ENCODE peak calls at places on chromosomes 6 and 20, in six cellular contexts. One of them, this sample, is unnamed.

GRCh38 chr6:139744038-139744437 is 369.6 kb upstream of the CITED2 start:
- DNase-seq in HepG2: no peak
- DNase-seq in endothelial cell of umbilical vein: no peak
- DNase-seq in H1: no peak
- DNase-seq in K562: no peak
- DNase-seq in GM12878: no peak
- DNase-seq in this sample: no peak

GRCh38 chr6:37056439-37057127 is 51.1 kb downstream of the FGD2 start:
- DNase-seq in HepG2: peak; percentile 60
- DNase-seq in endothelial cell of umbilical vein: no peak
- DNase-seq in H1: no peak
- DNase-seq in K562: no peak
- DNase-seq in GM12878: no peak
- DNase-seq in this sample: peak; percentile 31

GRCh38 chr20:30910937-30911725 is 346.3 kb upstream of the DEFB115 start:
- DNase-seq in HepG2: no peak
- DNase-seq in endothelial cell of umbilical vein: no peak
- DNase-seq in H1: no peak
- DNase-seq in K562: no peak
- DNase-seq in GM12878: no peak
- DNase-seq in this sample: no peak

GRCh38 chr6:130778946-130779657 is 48.1 kb upstream of the SMLR1 start:
- DNase-seq in HepG2: no peak
- DNase-seq in endothelial cell of umbilical vein: no peak
- DNase-seq in H1: no peak
- DNase-seq in K562: no peak
- DNase-seq in GM12878: no peak
- DNase-seq in this sample: no peak

GRCh38 chr6:139834232-139834631 is 459.8 kb upstream of the CITED2 start:
- DNase-seq in HepG2: no peak
- DNase-seq in endothelial cell of umbilical vein: no peak
- DNase-seq in H1: no peak
- DNase-seq in K562: no peak
- DNase-seq in GM12878: no peak
- DNase-seq in this sample: no peak

GRCh38 chr6:16505711-16506362 is 255.4 kb downstream of the ATXN1 start:
- DNase-seq in HepG2: no peak
- DNase-seq in endothelial cell of umbilical vein: peak; percentile 16
- DNase-seq in H1: no peak
- DNase-seq in K562: no peak
- DNase-seq in GM12878: no peak
- DNase-seq in this sample: no peak

GRCh38 chr20:30811896-30812671 is 445.4 kb upstream of the DEFB115 start:
- DNase-seq in HepG2: no peak
- DNase-seq in endothelial cell of umbilical vein: no peak
- DNase-seq in H1: no peak
- DNase-seq in K562: peak; percentile 79
- DNase-seq in GM12878: peak; percentile 20
- DNase-seq in this sample: no peak

GRCh38 chr20:49115565-49115964 is 69.5 kb downstream of the CSE1L start:
- DNase-seq in HepG2: no peak
- DNase-seq in endothelial cell of umbilical vein: no peak
- DNase-seq in H1: no peak
- DNase-seq in K562: no peak
- DNase-seq in GM12878: no peak
- DNase-seq in this sample: no peak

GRCh38 chr20:15475483-15475882 is 1097.8 kb downstream of the KIF16B start:
- DNase-seq in HepG2: no peak
- DNase-seq in endothelial cell of umbilical vein: no peak
- DNase-seq in H1: no peak
- DNase-seq in K562: no peak
- DNase-seq in GM12878: peak; percentile 20
- DNase-seq in this sample: no peak

GRCh38 chr20:5504061-5504739 is 187.4 kb upstream of the PROKR2 start:
- DNase-seq in HepG2: peak; percentile 40
- DNase-seq in endothelial cell of umbilical vein: peak; percentile 27
- DNase-seq in H1: no peak
- DNase-seq in K562: peak; percentile 61
- DNase-seq in GM12878: no peak
- DNase-seq in this sample: no peak

GRCh38 chr6:28266962-28267694 is at the start of gene ZSCAN26:
- DNase-seq in HepG2: peak; percentile 83
- DNase-seq in endothelial cell of umbilical vein: peak; percentile 92
- DNase-seq in H1: peak; percentile 78
- DNase-seq in K562: peak; percentile 86
- DNase-seq in GM12878: peak; percentile 70
- DNase-seq in this sample: peak; percentile 88

GRCh38 chr6:149079911-149080501 is 237.5 kb upstream of the TAB2 start:
- DNase-seq in HepG2: no peak
- DNase-seq in endothelial cell of umbilical vein: no peak
- DNase-seq in H1: no peak
- DNase-seq in K562: no peak
- DNase-seq in GM12878: no peak
- DNase-seq in this sample: no peak

GRCh38 chr6:150894191-150894744 is 28.8 kb downstream of the MTHFD1L start:
- DNase-seq in HepG2: no peak
- DNase-seq in endothelial cell of umbilical vein: no peak
- DNase-seq in H1: no peak
- DNase-seq in K562: no peak
- DNase-seq in GM12878: no peak
- DNase-seq in this sample: no peak

GRCh38 chr6:132736239-132736638 is 21.5 kb downstream of the VNN2 start:
- DNase-seq in HepG2: no peak
- DNase-seq in endothelial cell of umbilical vein: no peak
- DNase-seq in H1: no peak
- DNase-seq in K562: no peak
- DNase-seq in GM12878: no peak
- DNase-seq in this sample: no peak

GRCh38 chr20:56974499-56975250 is 291.8 kb downstream of the BMP7 start:
- DNase-seq in HepG2: peak; percentile 48
- DNase-seq in endothelial cell of umbilical vein: no peak
- DNase-seq in H1: peak; percentile 38
- DNase-seq in K562: peak; percentile 41
- DNase-seq in GM12878: no peak
- DNase-seq in this sample: peak; percentile 47

GRCh38 chr20:38031957-38032356 is 1.3 kb downstream of the TTI1 start:
- DNase-seq in HepG2: no peak
- DNase-seq in endothelial cell of umbilical vein: no peak
- DNase-seq in H1: no peak
- DNase-seq in K562: no peak
- DNase-seq in GM12878: no peak
- DNase-seq in this sample: no peak

GRCh38 chr20:38034961-38035360 is 1.4 kb downstream of the RPRD1B start:
- DNase-seq in HepG2: no peak
- DNase-seq in endothelial cell of umbilical vein: no peak
- DNase-seq in H1: no peak
- DNase-seq in K562: no peak
- DNase-seq in GM12878: no peak
- DNase-seq in this sample: no peak

GRCh38 chr20:38032585-38033329 is 499 bp downstream of the TTI1 start:
- DNase-seq in HepG2: peak; percentile 35
- DNase-seq in endothelial cell of umbilical vein: no peak
- DNase-seq in H1: no peak
- DNase-seq in K562: no peak
- DNase-seq in GM12878: no peak
- DNase-seq in this sample: no peak

GRCh38 chr20:38034108-38034649 is 633 bp downstream of the RPRD1B start:
- DNase-seq in HepG2: no peak
- DNase-seq in endothelial cell of umbilical vein: peak; percentile 18
- DNase-seq in H1: no peak
- DNase-seq in K562: no peak
- DNase-seq in GM12878: no peak
- DNase-seq in this sample: no peak

DNA sequence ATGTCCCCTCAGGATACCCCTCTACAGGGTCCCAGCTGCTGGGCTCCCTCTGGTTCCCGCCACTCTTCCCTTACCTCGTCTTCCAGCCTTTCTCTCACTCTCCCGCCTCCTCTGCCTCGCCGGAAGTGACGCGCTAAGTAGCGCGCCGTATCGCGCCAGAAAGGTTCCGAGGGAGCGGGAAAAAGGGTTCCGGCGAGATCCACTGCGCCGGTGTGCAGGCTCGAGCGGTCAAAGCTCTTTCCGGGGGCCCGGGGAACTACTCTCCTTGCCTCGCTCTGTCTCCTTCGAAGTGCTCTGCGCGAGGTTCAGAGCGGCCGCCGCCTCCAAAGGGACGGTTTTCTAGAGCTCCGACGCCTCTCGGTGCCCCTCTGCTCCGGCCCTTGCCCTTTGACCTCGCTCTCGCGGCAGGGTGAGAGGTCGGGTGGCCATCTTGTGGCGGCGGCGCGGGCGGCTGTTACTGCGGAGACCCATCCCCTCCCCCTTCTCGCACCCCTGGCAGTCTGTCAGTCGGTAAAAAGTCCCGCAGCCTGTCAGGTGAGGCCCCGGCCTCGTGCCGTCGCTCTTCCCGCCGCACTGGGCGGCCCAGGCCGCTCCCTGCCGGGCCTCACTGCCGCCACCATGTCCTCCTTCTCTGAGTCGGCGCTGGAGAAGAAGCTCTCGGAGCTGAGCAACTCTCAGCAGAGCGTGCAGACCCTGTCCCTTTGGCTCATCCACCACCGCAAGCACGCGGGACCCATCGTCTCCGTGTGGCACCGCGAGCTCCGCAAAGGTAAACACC is at the start of the genes RPRD1B and TTI1:
- DNase-seq in HepG2: peak; percentile 95
- DNase-seq in endothelial cell of umbilical vein: peak; percentile 92
- DNase-seq in H1: peak; percentile 51
- DNase-seq in K562: peak; percentile 83
- DNase-seq in GM12878: peak; percentile 65
- DNase-seq in this sample: peak; percentile 80
- TF ChIP-seq POLR2A in HepG2: peak; percentile 95
- TF ChIP-seq POLR2A in endothelial cell of umbilical vein: peak; percentile 78
- TF ChIP-seq POLR2A in H1: peak; percentile 97
- TF ChIP-seq POLR2A in K562: peak; percentile 89
- TF ChIP-seq POLR2A in GM12878: peak; percentile 87
- TF ChIP-seq POLR2A in this sample: peak; percentile 75

GRCh38 chr20:20803011-20803410 is 90.6 kb upstream of the RALGAPA2 start:
- DNase-seq in HepG2: no peak
- DNase-seq in endothelial cell of umbilical vein: no peak
- DNase-seq in H1: no peak
- DNase-seq in K562: no peak
- DNase-seq in GM12878: no peak
- DNase-seq in this sample: no peak
- TF ChIP-seq EZH2 in HepG2: no peak
- TF ChIP-seq EZH2 in endothelial cell of umbilical vein: no peak
- TF ChIP-seq EZH2 in H1: no peak
- TF ChIP-seq EZH2 in K562: no peak
- TF ChIP-seq EZH2 in GM12878: no peak
- TF ChIP-seq EZH2 in this sample: no peak

GRCh38 chr20:62346398-62347150 is 20.5 kb downstream of the LAMA5 start:
- DNase-seq in HepG2: no peak
- DNase-seq in endothelial cell of umbilical vein: no peak
- DNase-seq in H1: no peak
- DNase-seq in K562: no peak
- DNase-seq in GM12878: no peak
- DNase-seq in this sample: no peak

GRCh38 chr20:62347151-62347404 is 20.0 kb downstream of the LAMA5 start:
- DNase-seq in HepG2: no peak
- DNase-seq in endothelial cell of umbilical vein: no peak
- DNase-seq in H1: no peak
- DNase-seq in K562: no peak
- DNase-seq in GM12878: no peak
- DNase-seq in this sample: no peak

GRCh38 chr20:62347445-62347844 is 19.7 kb downstream of the LAMA5 start:
- DNase-seq in HepG2: no peak
- DNase-seq in endothelial cell of umbilical vein: no peak
- DNase-seq in H1: no peak
- DNase-seq in K562: no peak
- DNase-seq in GM12878: no peak
- DNase-seq in this sample: no peak

GRCh38 chr20:62344782-62345181 is 22.3 kb downstream of the LAMA5 start:
- DNase-seq in HepG2: no peak
- DNase-seq in endothelial cell of umbilical vein: no peak
- DNase-seq in H1: no peak
- DNase-seq in K562: no peak
- DNase-seq in GM12878: no peak
- DNase-seq in this sample: no peak

DNA sequence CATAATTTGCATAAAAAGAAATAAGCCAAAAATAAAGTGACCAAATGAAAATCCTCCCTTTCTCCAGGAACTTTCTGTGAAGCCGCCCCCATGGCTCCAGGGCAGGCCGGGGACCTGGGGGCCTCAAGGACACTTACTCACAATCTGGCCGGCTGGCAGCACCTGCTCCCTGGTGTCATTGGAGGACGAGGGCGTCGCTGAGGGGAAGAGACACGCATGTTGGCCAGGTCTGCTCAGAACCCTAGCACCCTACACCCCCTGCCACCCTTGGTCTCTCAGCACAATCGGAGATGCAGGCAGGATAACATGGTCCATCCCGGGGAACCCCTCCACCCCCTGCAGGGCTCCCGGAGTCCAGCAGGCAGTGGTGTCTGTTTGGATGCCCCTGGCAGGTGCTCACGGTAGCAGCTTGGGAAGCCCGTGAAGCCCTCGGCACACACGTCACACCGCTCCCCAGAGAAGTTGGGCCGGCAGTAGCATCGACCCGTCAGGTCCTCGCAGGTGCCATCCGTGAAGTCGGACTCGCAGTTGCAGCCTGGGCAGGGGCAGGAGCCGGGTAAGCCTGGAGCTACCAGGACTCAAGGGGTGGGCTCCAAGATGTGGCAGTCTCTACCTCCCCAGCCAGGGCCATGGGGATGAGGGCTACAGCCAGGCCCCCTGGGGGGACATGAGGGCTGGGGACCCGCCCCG is 21.3 kb downstream of the LAMA5 start:
- DNase-seq in HepG2: no peak
- DNase-seq in endothelial cell of umbilical vein: no peak
- DNase-seq in H1: no peak
- DNase-seq in K562: no peak
- DNase-seq in GM12878: no peak
- DNase-seq in this sample: no peak
- H3K9ac ChIP-seq in HepG2: no peak overlapping the region
- H3K9ac ChIP-seq in endothelial cell of umbilical vein: no peak overlapping the region
- H3K9ac ChIP-seq in H1: no peak overlapping the region
- H3K9ac ChIP-seq in K562: no peak overlapping the region
- H3K9ac ChIP-seq in GM12878: no peak overlapping the region
- H3K9ac ChIP-seq in this sample: no peak overlapping the region

GRCh38 chr6:30556964-30557682 is at the start of gene PRR3:
- DNase-seq in HepG2: peak; percentile 94
- DNase-seq in endothelial cell of umbilical vein: peak; percentile 85
- DNase-seq in H1: peak; percentile 60
- DNase-seq in K562: peak; percentile 82
- DNase-seq in GM12878: peak; percentile 80
- DNase-seq in this sample: no peak
- TF ChIP-seq POLR2A in HepG2: peak; percentile 86
- TF ChIP-seq POLR2A in endothelial cell of umbilical vein: peak; percentile 55
- TF ChIP-seq POLR2A in H1: peak; percentile 89
- TF ChIP-seq POLR2A in K562: peak; percentile 94
- TF ChIP-seq POLR2A in GM12878: peak; percentile 87
- TF ChIP-seq POLR2A in this sample: peak; percentile 21

GRCh38 chr20:41510224-41510623 is 108.0 kb downstream of the CHD6 start:
- DNase-seq in HepG2: no peak
- DNase-seq in endothelial cell of umbilical vein: peak; percentile 53
- DNase-seq in H1: no peak
- DNase-seq in K562: no peak
- DNase-seq in GM12878: no peak
- DNase-seq in this sample: no peak
- TF ChIP-seq EZH2 in HepG2: no peak
- TF ChIP-seq EZH2 in endothelial cell of umbilical vein: no peak
- TF ChIP-seq EZH2 in H1: no peak
- TF ChIP-seq EZH2 in K562: no peak
- TF ChIP-seq EZH2 in GM12878: no peak
- TF ChIP-seq EZH2 in this sample: no peak

GRCh38 chr20:45407783-45408645 is at the start of gene DBNDD2:
- DNase-seq in HepG2: no peak
- DNase-seq in endothelial cell of umbilical vein: no peak
- DNase-seq in H1: no peak
- DNase-seq in K562: no peak
- DNase-seq in GM12878: no peak
- DNase-seq in this sample: no peak
- H3K9ac ChIP-seq in HepG2: peak within 1 kb of the TSS; percentile 72
- H3K9ac ChIP-seq in endothelial cell of umbilical vein: no peak within 1 kb of the TSS
- H3K9ac ChIP-seq in H1: peak within 1 kb of the TSS; percentile 65
- H3K9ac ChIP-seq in K562: peak within 1 kb of the TSS; percentile 72
- H3K9ac ChIP-seq in GM12878: no peak within 1 kb of the TSS
- H3K9ac ChIP-seq in this sample: peak within 1 kb of the TSS; percentile 81

This sample was measured in HCT116.